ENCODE peak calls at places on chromosomes 6 and 20, in six cellular contexts. H is MM.1S; J is lower lobe of right lung; E is tibial artery; M is CD8-positive, alpha-beta memory T cell; C is IMR-90. R is an unnamed sample.

GRCh38 chr6:169967687-169968086 is 216.3 kb downstream of the ERMARD start:
- DNase-seq in H (no peak), J (no peak), E (peak; percentile 38), M (no peak), C (no peak), R (no peak)

GRCh38 chr20:13625241-13625981 is 13.3 kb downstream of the TASP1 start:
- DNase-seq in H (no peak), J (no peak), E (no peak), M (no peak), C (peak; percentile 16), R (no peak)

GRCh38 chr6:37972994-37973757 is 153.6 kb downstream of the ZFAND3 start:
- DNase-seq in H (no peak), J (no peak), E (no peak), M (no peak), C (no peak), R (no peak)

GRCh38 chr6:46017726-46018125 is 2.1 kb upstream of the CLIC5 start:
- DNase-seq in H (no peak), J (no peak), E (no peak), M (no peak), C (no peak), R (no peak)

GRCh38 chr20:48025661-48026060 is 240.4 kb upstream of the SULF2 start:
- DNase-seq in H (no peak), J (no peak), E (no peak), M (no peak), C (no peak), R (no peak)

GRCh38 chr6:56947931-56948330 is 7.0 kb upstream of the BEND6 start:
- DNase-seq in H (no peak), J (no peak), E (no peak), M (no peak), C (no peak), R (no peak)

GRCh38 chr6:73079611-73079955 is 145.7 kb downstream of the KHDC1L start:
- DNase-seq in H (no peak), J (no peak), E (no peak), M (no peak), C (peak; percentile 84), R (no peak)

GRCh38 chr6:105886066-105886811 is 199.9 kb upstream of the PRDM1 start:
- DNase-seq in H (no peak), J (no peak), E (no peak), M (no peak), C (no peak), R (no peak)

GRCh38 chr20:1995531-1996310 is 1.9 kb upstream of the PDYN start:
- DNase-seq in H (no peak), J (no peak), E (no peak), M (no peak), C (no peak), R (no peak)

GRCh38 chr6:23106951-23107350 is 537.6 kb downstream of the HDGFL1 start:
- DNase-seq in H (no peak), J (no peak), E (no peak), M (no peak), C (peak; percentile 92), R (no peak)

GRCh38 chr6:108526739-108527174 is 34.0 kb upstream of the FOXO3 start:
- DNase-seq in H (peak; percentile 41), J (no peak), E (no peak), M (no peak), C (peak; percentile 62), R (peak; percentile 16)

GRCh38 chr6:131914967-131915751 is 36.0 kb downstream of the CCN2 start:
- DNase-seq in H (peak; percentile 74), J (no peak), E (peak; percentile 70), M (peak; percentile 2), C (peak; percentile 89), R (no peak)

GRCh38 chr6:30357678-30358339 is 12.9 kb downstream of the RPP21 start:
- DNase-seq in H (peak; percentile 57), J (no peak), E (no peak), M (peak; percentile 29), C (peak; percentile 74), R (peak; percentile 77)

GRCh38 chr6:87837444-87837843 is 135.4 kb upstream of the AKIRIN2 start:
- DNase-seq in H (no peak), J (no peak), E (no peak), M (no peak), C (no peak), R (no peak)

GRCh38 chr6:108741346-108741989 is 106.8 kb upstream of the ARMC2 start:
- DNase-seq in H (no peak), J (no peak), E (no peak), M (no peak), C (no peak), R (no peak)

GRCh38 chr20:49711331-49711987 is 2.2 kb downstream of the B4GALT5 start:
- DNase-seq in H (no peak), J (no peak), E (no peak), M (no peak), C (no peak), R (no peak)

GRCh38 chr6:18241208-18241836 is 23.0 kb downstream of the DEK start:
- DNase-seq in H (no peak), J (no peak), E (no peak), M (no peak), C (peak; percentile 38), R (peak; percentile 38)

GRCh38 chr6:73942581-73942980 is 246.6 kb downstream of the CD109 start:
- DNase-seq in H (no peak), J (no peak), E (no peak), M (no peak), C (peak; percentile 79), R (no peak)

GRCh38 chr20:32052792-32053362 is 835 bp downstream of the HCK start:
- DNase-seq in H (no peak), J (peak; percentile 90), E (peak; percentile 76), M (no peak), C (no peak), R (no peak)

GRCh38 chr20:51487525-51488279 is 54.8 kb downstream of the NFATC2 start:
- DNase-seq in H (no peak), J (no peak), E (no peak), M (no peak), C (peak; percentile 95), R (no peak)

GRCh38 chr6:152201134-152201533 is 393.7 kb downstream of the ESR1 start:
- DNase-seq in H (no peak), J (no peak), E (no peak), M (no peak), C (no peak), R (no peak)

GRCh38 chr20:34927736-34928135 is 27.9 kb downstream of the GSS start:
- DNase-seq in H (no peak), J (no peak), E (no peak), M (no peak), C (peak; percentile 23), R (no peak)

GRCh38 chr6:90106449-90106848 is 190.2 kb downstream of the BACH2 start:
- DNase-seq in H (no peak), J (no peak), E (no peak), M (no peak), C (no peak), R (no peak)

GRCh38 chr6:90101403-90101802 is 195.2 kb downstream of the BACH2 start:
- DNase-seq in H (no peak), J (no peak), E (no peak), M (no peak), C (no peak), R (no peak)

GRCh38 chr6:90105766-90106165 is 190.9 kb downstream of the BACH2 start:
- DNase-seq in H (no peak), J (no peak), E (no peak), M (no peak), C (no peak), R (no peak)

GRCh38 chr6:90100059-90100665 is 196.5 kb downstream of the BACH2 start:
- DNase-seq in H (no peak), J (no peak), E (no peak), M (no peak), C (no peak), R (no peak)

GRCh38 chr6:90103056-90103793 is 193.4 kb downstream of the BACH2 start:
- DNase-seq in H (peak; percentile 63), J (no peak), E (no peak), M (no peak), C (no peak), R (peak; percentile 87)
- H3K27ac ChIP-seq in H (peak overlapping the region; percentile 89), J (no peak overlapping the region), E (no peak overlapping the region), M (no peak overlapping the region), C (no peak overlapping the region), R (no peak overlapping the region)

GRCh38 chr6:161029195-161029809 is 37.7 kb downstream of the MAP3K4 start:
- DNase-seq in H (peak; percentile 8), J (no peak), E (no peak), M (no peak), C (peak; percentile 91), R (no peak)

GRCh38 chr6:161035182-161035980 is 43.8 kb downstream of the MAP3K4 start:
- DNase-seq in H (no peak), J (no peak), E (no peak), M (no peak), C (no peak), R (no peak)

GRCh38 chr6:161033667-161034066 is 42.1 kb downstream of the MAP3K4 start:
- DNase-seq in H (no peak), J (no peak), E (no peak), M (no peak), C (no peak), R (no peak)

GRCh38 chr6:161035981-161036263 is 44.4 kb downstream of the MAP3K4 start:
- DNase-seq in H (no peak), J (no peak), E (no peak), M (no peak), C (no peak), R (no peak)

GRCh38 chr6:161031721-161032495 is 40.3 kb downstream of the MAP3K4 start:
- DNase-seq in H (no peak), J (no peak), E (no peak), M (no peak), C (peak; percentile 68), R (no peak)
- H3K4me1 ChIP-seq in H (peaks cover 4% of the 10 kb centered on the region), J (no peaks in the 10 kb centered on the region), E (no peaks in the 10 kb centered on the region), M (peaks cover 13% of the 10 kb centered on the region), C (peaks cover 6% of the 10 kb centered on the region), R (peaks cover 7% of the 10 kb centered on the region)

GRCh38 chr6:110682460-110682853 is 132.8 kb downstream of the CDK19 start:
- DNase-seq in H (peak; percentile 72), J (no peak), E (no peak), M (peak; percentile 17), C (peak; percentile 81), R (peak; percentile 82)
- H3K27ac ChIP-seq in H (no peak overlapping the region), J (no peak overlapping the region), E (no peak overlapping the region), M (no peak overlapping the region), C (no peak overlapping the region), R (no peak overlapping the region)

GRCh38 chr6:111002350-111002749 is 20.5 kb downstream of the RPF2 start:
- DNase-seq in H (no peak), J (no peak), E (no peak), M (no peak), C (no peak), R (no peak)

GRCh38 chr6:110996661-110997060 is 14.8 kb downstream of the RPF2 start:
- DNase-seq in H (no peak), J (no peak), E (no peak), M (no peak), C (no peak), R (no peak)

DNA sequence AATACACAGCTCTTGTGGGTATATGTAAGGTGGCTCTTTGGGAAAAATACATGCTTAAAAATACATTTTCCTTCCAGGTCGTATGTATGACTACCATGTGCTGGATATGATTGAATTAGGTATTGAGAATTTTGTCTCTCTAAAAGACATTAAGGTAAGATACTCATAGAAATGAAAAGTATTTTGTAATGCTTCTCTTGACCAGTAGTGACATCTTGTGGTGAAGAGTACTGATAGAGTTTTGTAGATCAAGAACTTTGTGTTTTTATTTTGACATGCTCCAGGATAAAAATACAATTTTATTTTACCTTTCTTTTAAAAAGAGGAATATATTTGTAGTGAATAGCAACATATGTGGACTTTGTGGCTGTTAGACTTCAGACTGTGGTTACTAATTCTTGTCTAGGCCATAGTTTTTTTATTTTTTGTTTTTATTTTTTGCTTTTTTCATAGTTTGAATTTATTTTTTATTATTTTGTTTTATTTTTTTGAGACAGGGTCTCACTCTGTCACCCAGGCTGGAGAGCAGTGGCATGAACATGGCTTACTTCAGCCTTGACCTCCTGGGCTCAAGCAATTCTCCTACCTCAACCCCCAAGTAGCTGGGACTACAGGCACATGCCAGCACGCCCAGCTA is 17.9 kb downstream of the RPF2 start:
- DNase-seq in H (no peak), J (no peak), E (no peak), M (no peak), C (peak; percentile 46), R (peak; percentile 61)
- H3K4me1 ChIP-seq in H (no peaks in the 10 kb centered on the region), J (no peaks in the 10 kb centered on the region), E (no peaks in the 10 kb centered on the region), M (no peaks in the 10 kb centered on the region), C (no peaks in the 10 kb centered on the region), R (no peaks in the 10 kb centered on the region)

R was measured in CD4-positive, CD25-positive, alpha-beta regulatory T cell.